ENCODE peak calls at places on chromosomes 5 and 9, in six cellular contexts. Q is right lobe of liver, U is ovary, D is SJSA1, N is fibroblast of lung, S is body of pancreas. T is an unnamed sample. For H3K36me3 and H3K4me1, the result is how much of the 10 kb centered on the place peaks cover.

GRCh38 chr9:97673922-97674321 is 23.2 kb downstream of the XPA start:
- DNase-seq in Q (no peak), D (no peak), S (no peak), U (no peak), N (no peak), T (no peak)

GRCh38 chr5:65050826-65051498 is 282.2 kb downstream of the CWC27 start:
- DNase-seq in Q (no peak), S (no peak), D (no peak), N (no peak), U (no peak), T (no peak)

GRCh38 chr5:141978389-141978788 is 9.5 kb downstream of the RNF14 start:
- DNase-seq in U (no peak), D (no peak), N (no peak), Q (no peak), S (no peak), T (no peak)

GRCh38 chr9:125241863-125242739 is 958 bp upstream of the HSPA5 start:
- DNase-seq in N (no peak), S (peak), Q (peak), U (no peak), D (peak), T (peak)

GRCh38 chr9:130681769-130682489 is 11.7 kb upstream of the EXOSC2 start:
- DNase-seq in Q (peak), N (no peak), S (peak), U (no peak), D (no peak), T (no peak)

GRCh38 chr5:39355324-39355723 is 9.0 kb downstream of the C9 start:
- DNase-seq in N (no peak), U (no peak), Q (no peak), D (no peak), S (no peak), T (no peak)

GRCh38 chr5:96214442-96215197 is 218.4 kb downstream of the PCSK1 start:
- DNase-seq in Q (peak), D (no peak), S (peak), U (no peak), N (peak), T (no peak)

GRCh38 chr9:12774861-12775367 is at the start of gene LURAP1L:
- DNase-seq in U (peak), N (peak), S (peak), Q (peak), D (no peak), T (no peak)

GRCh38 chr5:5316333-5316732 is 106.1 kb upstream of the ICE1 start:
- DNase-seq in Q (no peak), D (no peak), S (no peak), N (no peak), U (no peak), T (no peak)

GRCh38 chr9:120413121-120414048 is 166.6 kb downstream of the CDK5RAP2 start:
- DNase-seq in D (no peak), N (no peak), S (no peak), U (no peak), Q (no peak), T (no peak)

GRCh38 chr9:120411862-120412424 is 168.0 kb downstream of the CDK5RAP2 start:
- DNase-seq in Q (no peak), N (no peak), U (no peak), S (no peak), D (no peak), T (no peak)

GRCh38 chr9:120412425-120412951 is 167.5 kb downstream of the CDK5RAP2 start:
- DNase-seq in Q (no peak), S (no peak), U (no peak), N (peak), D (no peak), T (no peak)

GRCh38 chr9:120408680-120409258 is 171.2 kb downstream of the CDK5RAP2 start:
- DNase-seq in N (no peak), D (no peak), U (no peak), Q (no peak), S (no peak), T (no peak)

DNA sequence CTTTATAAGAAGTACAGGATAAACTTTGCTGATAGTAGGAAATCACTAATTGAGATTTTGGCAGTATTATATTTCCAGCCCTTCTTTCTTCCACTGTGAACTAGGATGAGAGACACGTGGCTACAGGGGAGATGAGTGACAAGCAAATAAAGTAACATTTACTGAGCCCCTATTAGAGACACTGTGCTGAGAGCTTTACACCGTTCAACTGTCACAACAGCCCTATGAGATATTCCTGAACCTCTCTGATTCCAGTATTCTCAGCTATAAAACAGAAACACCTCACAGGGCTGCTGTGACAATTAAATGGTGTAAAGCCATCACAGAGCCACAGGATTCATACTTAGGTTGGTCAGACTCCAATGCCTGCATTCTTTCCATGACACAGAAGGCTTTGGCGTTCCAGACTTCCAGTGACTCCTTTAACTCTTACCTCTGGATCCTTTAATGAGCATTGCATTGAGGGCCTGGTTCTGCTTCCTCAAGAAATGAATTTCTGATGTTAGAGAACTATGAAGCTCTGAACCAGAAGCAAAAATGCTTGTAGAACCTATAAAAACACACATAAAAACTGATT is 169.0 kb downstream of the CDK5RAP2 start:
- DNase-seq in U (no peak), D (no peak), S (no peak), Q (no peak), N (no peak), T (no peak)
- H3K36me3 ChIP-seq in U (under half), D (under half), S (under half), Q (under half), N (under half), T (under half)

DNA sequence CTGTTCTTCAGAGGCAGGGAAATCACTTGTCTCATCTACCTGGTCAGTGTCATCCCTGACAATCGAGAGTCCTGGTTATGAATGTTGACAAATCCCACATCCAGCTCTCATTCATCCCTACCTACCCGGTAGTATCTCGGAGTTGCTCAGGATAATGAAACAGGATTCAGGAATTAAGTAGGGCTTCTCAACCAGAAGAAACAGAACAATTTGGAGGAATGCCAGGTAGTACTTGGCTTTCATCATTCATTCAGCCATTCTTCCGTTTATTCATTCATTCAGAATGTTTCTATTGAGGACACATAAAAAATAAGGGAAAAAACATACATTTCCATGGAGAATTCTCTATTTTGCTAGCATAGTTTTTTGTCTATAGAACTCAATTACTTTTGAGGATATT is 195.0 kb downstream of the ARHGEF28 start:
- DNase-seq in S (no peak), D (no peak), N (no peak), U (no peak), Q (no peak), T (no peak)
- H3K4me1 ChIP-seq in S (under half), D (under half), N (under half), U (under half), Q (under half), T (under half)

GRCh38 chr5:151140686-151141459 is 16.7 kb downstream of the ANXA6 start:
- DNase-seq in N (no peak), S (no peak), U (no peak), Q (no peak), D (no peak), T (no peak)

GRCh38 chr5:151141535-151141934 is 16.0 kb downstream of the ANXA6 start:
- DNase-seq in N (no peak), D (no peak), Q (no peak), U (peak), S (no peak), T (no peak)

GRCh38 chr5:151144922-151145321 is 12.7 kb downstream of the ANXA6 start:
- DNase-seq in D (no peak), S (no peak), U (no peak), Q (no peak), N (no peak), T (no peak)

GRCh38 chr5:151144275-151144674 is 13.3 kb downstream of the ANXA6 start:
- DNase-seq in N (no peak), D (no peak), S (no peak), U (no peak), Q (no peak), T (no peak)

DNA sequence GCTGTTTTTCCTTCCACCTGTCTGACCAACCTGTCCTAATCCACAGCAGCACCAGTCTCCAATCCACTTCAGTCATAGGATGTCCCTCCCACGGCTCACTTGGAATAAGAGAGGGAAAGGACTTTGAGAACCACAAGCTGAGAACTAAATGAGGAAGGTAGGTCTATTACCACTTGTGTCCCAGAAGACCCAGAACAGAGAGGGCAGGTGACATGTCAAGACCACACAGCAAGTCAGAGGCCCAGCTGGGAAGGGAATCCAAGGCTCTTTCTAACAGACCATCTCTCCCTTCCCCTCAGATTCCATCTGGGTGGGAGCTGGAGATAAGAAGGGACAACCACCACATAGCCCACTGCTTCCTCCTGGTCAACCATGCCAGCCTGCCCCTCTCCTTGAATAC is 14.6 kb downstream of the ANXA6 start:
- DNase-seq in N (no peak), Q (no peak), S (no peak), D (no peak), U (no peak), T (no peak)
- H3K4me3 ChIP-seq in N (no peak), Q (no peak), S (no peak), D (no peak), U (no peak), T (no peak)

GRCh38 chr9:120568816-120569215 is 11.2 kb downstream of the CDK5RAP2 start:
- DNase-seq in Q (no peak), N (no peak), D (no peak), S (no peak), U (no peak), T (no peak)
- H3K36me3 ChIP-seq in Q (under half), N (under half), D (half or more), S (under half), U (under half), T (under half)

DNA sequence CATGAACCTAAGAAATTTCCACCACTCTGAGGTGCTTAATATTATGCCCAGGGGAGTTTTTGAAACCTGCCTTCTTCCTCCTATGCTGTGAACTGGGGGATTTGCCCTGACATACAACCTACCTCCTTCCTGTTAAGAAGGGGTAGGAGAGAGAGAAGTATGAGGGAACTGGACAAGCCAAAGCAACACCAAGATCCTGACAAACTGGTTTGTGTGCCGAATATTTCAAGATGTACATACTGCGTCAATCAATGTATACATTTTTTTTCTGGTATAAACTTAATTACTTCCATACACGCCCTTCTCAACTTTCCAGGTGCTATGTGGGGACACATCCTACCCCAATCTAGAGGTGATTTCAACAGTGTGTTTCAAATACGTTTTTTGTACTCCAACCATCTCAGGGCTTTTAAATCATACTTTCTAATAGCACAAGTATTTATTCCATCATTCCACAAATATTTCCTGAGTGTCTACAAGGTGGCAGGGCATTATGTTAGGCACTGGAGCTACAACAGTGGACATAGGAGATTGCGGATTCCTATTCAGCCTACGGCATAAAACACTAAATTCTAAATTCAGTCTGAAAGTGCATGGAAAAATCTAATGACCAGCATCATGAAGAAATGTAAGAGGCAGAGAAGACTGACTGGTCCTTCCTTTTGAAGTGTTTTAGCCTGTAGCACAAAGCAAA is 70.1 kb upstream of the IFNK start:
- DNase-seq in S (no peak), N (no peak), U (no peak), Q (no peak), D (no peak), T (no peak)
- H3K4me1 ChIP-seq in S (under half), N (under half), U (under half), Q (under half), D (under half), T (under half)

DNA sequence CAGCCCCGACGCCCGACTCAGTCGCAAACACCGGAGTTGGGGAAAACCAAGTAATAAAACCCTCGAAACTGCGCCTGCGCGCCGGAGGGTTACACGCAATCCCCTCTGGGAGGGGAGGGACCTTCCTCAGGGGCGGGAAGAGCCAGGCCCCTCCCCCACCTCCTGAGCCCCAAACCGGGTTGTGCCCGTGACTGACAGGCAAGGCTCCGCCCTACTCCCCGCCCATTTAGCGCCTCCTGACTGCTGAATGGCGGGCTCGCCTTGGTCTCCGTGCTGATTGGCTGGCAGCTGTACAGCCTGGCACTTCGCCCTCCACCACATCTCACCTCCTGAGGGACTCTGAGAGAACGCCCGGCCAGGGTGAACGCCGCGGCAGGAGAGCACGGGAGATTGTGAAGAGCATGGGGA is at the start of gene PRDM9:
- DNase-seq in U (no peak), Q (peak), N (peak), D (no peak), S (peak), T (peak)
- H3K4me3 ChIP-seq in U (no peak), Q (peak), N (no peak), D (no peak), S (no peak), T (no peak)

DNA sequence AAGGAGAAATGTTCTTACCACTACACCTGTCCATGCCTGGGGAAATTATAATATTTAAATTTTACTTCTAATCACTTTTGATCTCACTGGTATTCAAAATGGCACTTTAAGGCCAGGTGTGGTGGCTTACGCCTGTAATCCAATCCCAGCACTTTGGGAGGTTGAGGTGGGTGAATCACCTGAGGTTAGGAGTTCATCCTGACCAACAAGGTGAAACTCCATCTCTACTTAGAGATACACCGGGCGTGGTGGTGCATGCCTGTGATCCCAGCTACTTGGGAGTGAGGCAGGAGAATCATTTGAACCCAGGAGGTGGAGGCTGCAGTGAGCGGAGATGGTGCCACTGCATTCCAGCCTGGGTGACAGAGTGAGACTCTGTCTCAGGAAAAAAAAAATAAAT is 77.3 kb downstream of the CEMIP2 start:
- DNase-seq in N (no peak), Q (no peak), D (no peak), U (no peak), S (no peak), T (no peak)
- H3K36me3 ChIP-seq in N (under half), Q (under half), D (under half), U (under half), S (under half), T (under half)

T was measured in aorta.